ENCODE peak calls at places on chromosomes 3 and 15, in six cellular contexts. O, J, S, H, K and A are unnamed samples.

GRCh38 chr3:155179425-155179814 is 99.3 kb downstream of the MME start:
- DNase-seq in O (no peak), J (no peak), S (no peak), H (no peak), K (no peak), A (no peak)

GRCh38 chr3:111315911-111316310 is 226.1 kb upstream of the CD96 start:
- DNase-seq in O (no peak), J (no peak), S (no peak), H (peak), K (no peak), A (no peak)

GRCh38 chr3:55629432-55629831 is 142.3 kb upstream of the WNT5A start:
- DNase-seq in O (no peak), J (no peak), S (no peak), H (no peak), K (no peak), A (no peak)

GRCh38 chr3:95883801-95884200 is 930.6 kb upstream of the EPHA6 start:
- DNase-seq in O (no peak), J (no peak), S (no peak), H (no peak), K (no peak), A (no peak)

GRCh38 chr15:73794501-73795133 is 41.5 kb upstream of the INSYN1 start:
- DNase-seq in O (no peak), J (no peak), S (no peak), H (no peak), K (no peak), A (no peak)

GRCh38 chr3:131447349-131447748 is 55.4 kb downstream of the MRPL3 start:
- DNase-seq in O (no peak), J (no peak), S (no peak), H (no peak), K (no peak), A (no peak)

GRCh38 chr3:22159004-22159695 is 408.1 kb upstream of the ZNF385D start:
- DNase-seq in O (no peak), J (no peak), S (no peak), H (no peak), K (no peak), A (no peak)

GRCh38 chr3:22981176-22981575 is 222.0 kb upstream of the UBE2E2 start:
- DNase-seq in O (no peak), J (no peak), S (no peak), H (no peak), K (no peak), A (no peak)

GRCh38 chr3:15527031-15527459 is 5.5 kb upstream of the COLQ start:
- DNase-seq in O (peak), J (peak), S (no peak), H (no peak), K (no peak), A (no peak)

GRCh38 chr3:30658328-30659052 is 52.1 kb downstream of the TGFBR2 start:
- DNase-seq in O (no peak), J (no peak), S (no peak), H (peak), K (no peak), A (no peak)

GRCh38 chr3:39519554-39519953 is 52.1 kb downstream of the MOBP start:
- DNase-seq in O (no peak), J (no peak), S (no peak), H (no peak), K (no peak), A (no peak)

GRCh38 chr15:64809649-64810498 is 15.6 kb downstream of the PIF1 start:
- DNase-seq in O (peak), J (peak), S (peak), H (peak), K (peak), A (peak)

GRCh38 chr15:33126559-33127290 is 67.8 kb downstream of the FMN1 start:
- DNase-seq in O (peak), J (peak), S (peak), H (peak), K (no peak), A (peak)

GRCh38 chr3:158845748-158846350 is 44.0 kb downstream of the MFSD1 start:
- DNase-seq in O (peak), J (peak), S (no peak), H (peak), K (peak), A (no peak)